ENCODE peak calls at places on chromosomes 12 and 14, in nine cellular contexts. C is CD8-positive, alpha-beta T cell; P is spleen; M is cardiac muscle cell; A is OCI-LY7; O is K562; D is A549; W is PC-3; T is neural progenitor cell. G is an unnamed sample. For H3K4me1, the result is how much of the 10 kb centered on the place peaks cover.

GRCh38 chr14:99513183-99513694 is 32.0 kb downstream of the CCNK start:
- DNase-seq in A (no peak), C (no peak), M (no peak), O (no peak), P (peak), T (no peak), W (no peak), D (no peak), G (peak)

GRCh38 chr12:47547077-47547476 is 158.8 kb downstream of the RPAP3 start:
- DNase-seq in C (no peak), O (peak), A (no peak), P (no peak), D (peak), T (peak), W (peak), M (no peak), G (no peak)

GRCh38 chr12:65946821-65947220 is 122.5 kb downstream of the HMGA2 start:
- DNase-seq in M (no peak), C (no peak), O (no peak), T (no peak), W (no peak), A (no peak), P (no peak), D (no peak), G (no peak)

GRCh38 chr12:101521136-101521535 is 46.0 kb downstream of the SPIC start:
- DNase-seq in W (no peak), C (no peak), M (no peak), T (no peak), A (no peak), D (no peak), P (no peak), O (no peak), G (no peak)

GRCh38 chr14:80628547-80628946 is 313.0 kb downstream of the CEP128 start:
- DNase-seq in A (no peak), M (peak), W (no peak), C (no peak), D (no peak), O (no peak), P (no peak), T (no peak), G (no peak)

GRCh38 chr12:119130523-119130922 is 48.2 kb upstream of the HSPB8 start:
- DNase-seq in C (no peak), M (no peak), O (no peak), A (no peak), T (no peak), P (no peak), D (no peak), W (no peak), G (no peak)

GRCh38 chr12:96503971-96504370 is 14.6 kb downstream of the CFAP54 start:
- DNase-seq in A (no peak), D (no peak), O (no peak), P (no peak), T (no peak), M (no peak), C (no peak), W (no peak), G (no peak)

GRCh38 chr12:65238609-65239008 is 39.9 kb upstream of the MSRB3 start:
- DNase-seq in W (no peak), T (no peak), D (no peak), P (no peak), C (no peak), A (no peak), M (no peak), O (no peak), G (no peak)

GRCh38 chr12:6384499-6385436 is 806 bp downstream of the LTBR start:
- DNase-seq in D (no peak), M (no peak), W (no peak), P (no peak), A (no peak), T (no peak), O (peak), C (no peak), G (no peak)

GRCh38 chr12:108980831-108981618 is 39.8 kb downstream of the SVOP start:
- DNase-seq in A (no peak), T (no peak), M (peak), P (no peak), D (no peak), C (no peak), W (no peak), O (no peak), G (no peak)

GRCh38 chr12:63151898-63152700 is 1.1 kb upstream of the AVPR1A start:
- DNase-seq in P (no peak), O (peak), M (peak), W (peak), C (no peak), D (peak), T (peak), A (peak), G (no peak)

GRCh38 chr12:15276088-15276698 is 46.1 kb upstream of the PTPRO start:
- DNase-seq in D (peak), M (peak), O (peak), P (no peak), C (no peak), A (peak), T (peak), W (peak), G (no peak)

GRCh38 chr12:131529196-131530040 is 181.5 kb upstream of the SFSWAP start:
- DNase-seq in O (peak), D (peak), P (no peak), W (no peak), T (no peak), M (no peak), C (no peak), A (no peak), G (no peak)

GRCh38 chr14:75441731-75442130 is 13.9 kb downstream of the JDP2 start:
- DNase-seq in A (no peak), M (no peak), T (no peak), D (no peak), O (peak), C (no peak), P (no peak), W (no peak), G (no peak)

GRCh38 chr14:68941820-68942219 is 37.3 kb downstream of the ACTN1 start:
- DNase-seq in D (peak), W (peak), O (no peak), T (peak), C (no peak), M (peak), A (no peak), P (no peak), G (peak)
- TF ChIP-seq CTCF in D (peak), W (peak), O (peak), T (peak), C (no peak), M (peak), A (peak), P (peak), G (peak)

GRCh38 chr14:105329411-105330200 is 15.1 kb downstream of the PACS2 start:
- DNase-seq in T (no peak), M (no peak), W (no peak), D (no peak), A (no peak), C (no peak), O (no peak), P (no peak), G (no peak)
- H3K4me1 ChIP-seq in T (under half), M (under half), W (under half), D (under half), A (under half), C (under half), O (half or more), P (under half), G (under half)

GRCh38 chr14:53875337-53875897 is 81.2 kb downstream of the BMP4 start:
- DNase-seq in P (no peak), T (no peak), M (no peak), W (no peak), O (no peak), D (no peak), A (no peak), C (no peak), G (no peak)
- H3K27ac ChIP-seq in P (no peak), T (no peak), M (no peak), W (no peak), O (no peak), D (no peak), A (no peak), C (no peak), G (no peak)

DNA sequence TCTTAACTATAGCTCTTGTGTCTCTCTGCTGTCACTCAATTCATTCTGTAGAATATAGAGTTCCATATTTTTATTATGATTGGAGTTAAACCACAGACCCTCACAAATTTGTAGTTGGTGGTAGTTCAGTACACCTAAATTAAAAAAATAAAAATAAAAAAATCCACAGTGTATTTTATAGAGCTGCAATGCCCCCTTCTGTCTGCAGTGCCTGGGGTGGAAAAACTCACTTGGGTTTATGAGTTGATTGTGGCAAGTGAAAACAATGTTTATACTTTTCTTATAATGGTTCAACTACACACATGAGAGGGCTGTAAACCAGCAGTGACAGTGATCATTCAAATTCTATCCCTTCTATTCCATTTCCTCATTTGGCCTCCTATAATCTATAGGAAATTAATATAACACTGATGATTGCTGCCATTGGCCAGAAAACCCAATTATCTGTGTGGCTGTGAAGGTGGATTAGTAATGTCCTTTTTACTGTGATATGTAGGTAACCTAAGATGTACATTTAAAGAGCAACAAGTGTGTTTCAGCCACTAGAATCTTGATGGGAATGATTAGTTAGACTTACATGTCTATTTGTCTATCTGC is 166.9 kb upstream of the LRIG3 start:
- DNase-seq in M (no peak), O (no peak), A (no peak), C (no peak), W (peak), T (no peak), D (no peak), P (no peak), G (no peak)
- TF ChIP-seq CTCF in M (peak), O (no peak), A (peak), C (no peak), W (peak), T (peak), D (peak), P (no peak), G (peak)

DNA sequence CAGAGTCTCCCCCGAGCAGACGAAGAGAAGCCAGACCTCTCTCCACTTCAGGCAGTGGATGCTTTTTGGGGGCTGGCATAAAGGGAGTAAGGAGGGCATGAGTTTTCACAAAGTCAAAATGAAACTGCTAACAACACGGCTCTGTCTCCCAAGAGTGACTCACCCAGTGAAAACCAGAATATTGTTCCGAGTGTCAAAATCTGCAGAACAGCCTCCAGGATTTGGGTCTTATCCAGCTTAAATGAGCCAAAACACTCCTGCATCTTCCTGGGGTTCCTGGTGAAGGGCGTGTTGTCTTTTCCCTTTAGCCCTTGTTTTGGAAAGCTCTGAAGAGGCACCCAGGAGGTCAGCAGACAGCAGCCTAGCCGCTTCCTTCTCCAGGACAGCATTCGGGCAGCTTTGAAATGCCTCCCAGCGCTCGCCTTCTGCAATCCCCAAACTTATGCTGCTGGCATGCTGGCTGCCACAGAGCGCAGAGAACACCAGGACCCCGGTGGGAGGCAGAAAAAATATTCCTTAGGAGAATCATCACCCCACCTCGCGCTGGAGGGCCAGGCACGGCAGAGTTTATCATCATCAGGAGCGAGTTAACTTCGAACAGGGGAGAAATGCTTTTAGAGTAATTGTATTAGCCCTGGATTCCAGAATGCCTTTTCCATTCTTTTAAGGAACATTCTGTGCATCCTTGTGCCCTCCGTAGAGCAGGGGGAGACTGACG is 117.7 kb upstream of the NCOR2 start:
- DNase-seq in O (no peak), A (no peak), C (no peak), T (no peak), W (peak), P (no peak), D (no peak), M (no peak), G (no peak)
- H3K4me1 ChIP-seq in O (under half), A (under half), C (under half), T (under half), W (half or more), P (under half), D (half or more), M (under half), G (under half)

GRCh38 chr14:36319899-36320209 is 583 bp downstream of the MBIP start:
- DNase-seq in A (no peak), T (no peak), D (no peak), P (no peak), C (no peak), O (no peak), M (no peak), W (no peak), G (no peak)
- H3K27ac ChIP-seq in A (peak), T (peak), D (peak), P (peak), C (peak), O (peak), M (peak), W (peak), G (peak)

DNA sequence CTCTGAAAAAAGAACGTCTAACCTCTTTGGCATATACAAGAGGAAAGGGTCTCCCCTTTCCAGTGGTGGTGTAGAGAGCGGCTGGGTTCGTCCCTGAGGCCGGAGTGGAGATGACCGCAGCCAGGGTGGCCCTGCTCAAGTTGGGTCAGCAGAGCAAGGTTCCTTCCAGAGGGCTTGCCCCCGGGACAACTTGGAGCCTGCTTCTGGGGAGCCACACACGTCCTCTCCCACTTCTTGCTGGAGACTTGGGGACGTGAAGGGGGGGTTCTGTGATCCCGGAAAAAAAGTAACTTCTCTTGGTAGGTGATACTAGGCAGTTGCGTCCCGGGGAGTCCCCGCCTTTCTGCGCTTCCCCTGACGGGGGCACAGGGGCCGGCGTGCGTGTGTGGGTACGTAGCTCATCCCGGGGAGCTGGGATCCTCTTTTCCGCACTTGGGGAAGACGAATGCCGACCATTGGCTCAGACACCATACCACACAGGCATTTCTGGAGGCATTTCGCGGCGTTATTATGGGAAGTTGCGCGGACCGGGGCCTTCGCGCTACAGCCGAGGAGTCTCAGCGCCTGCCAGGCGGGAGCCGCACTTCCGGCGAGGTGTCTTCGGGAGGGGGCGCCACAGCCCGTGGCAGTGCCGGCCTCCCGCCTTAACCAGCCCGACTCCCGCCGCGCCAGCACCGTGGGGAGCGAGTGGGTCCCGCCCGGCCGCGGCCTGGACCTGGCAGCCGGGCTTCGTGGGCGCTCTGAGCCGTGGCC is 14.8 kb upstream of the PAX9 start:
- DNase-seq in T (peak), C (no peak), A (no peak), D (no peak), O (no peak), M (no peak), P (no peak), W (no peak), G (no peak)
- TF ChIP-seq CTCF in T (peak), C (no peak), A (no peak), D (no peak), O (no peak), M (no peak), P (no peak), W (no peak), G (no peak)

GRCh38 chr12:89870413-89871184 is 162.0 kb upstream of the ATP2B1 start:
- DNase-seq in C (no peak), W (no peak), O (no peak), P (no peak), M (no peak), A (no peak), D (no peak), T (no peak), G (no peak)
- H3K4me1 ChIP-seq in C (under half), W (under half), O (under half), P (under half), M (under half), A (under half), D (under half), T (under half), G (under half)

GRCh38 chr14:93023802-93024434 is 91.8 kb downstream of the ITPK1 start:
- DNase-seq in T (no peak), D (no peak), P (no peak), C (no peak), O (no peak), A (no peak), M (no peak), W (no peak), G (no peak)
- H3K27ac ChIP-seq in T (peak), D (peak), P (no peak), C (no peak), O (no peak), A (no peak), M (no peak), W (no peak), G (no peak)